ENCODE peak calls at places on chromosomes 3 and 15, in nine cellular contexts. One of them, this sample, is unnamed.

GRCh38 chr3:173588547-173588946 is 191.0 kb downstream of the NLGN1 start:
- DNase-seq in spleen: no peak
- DNase-seq in adrenal gland: no peak
- DNase-seq in heart left ventricle: no peak
- DNase-seq in suprapubic skin: no peak
- DNase-seq in stomach: no peak
- DNase-seq in cardiac muscle cell: no peak
- DNase-seq in body of pancreas: no peak
- DNase-seq in Panc1: no peak
- DNase-seq in this sample: no peak

GRCh38 chr15:35874260-35874905 is 328.4 kb upstream of the DPH6 start:
- DNase-seq in heart left ventricle: no peak
- DNase-seq in Panc1: no peak
- DNase-seq in spleen: no peak
- DNase-seq in adrenal gland: no peak
- DNase-seq in suprapubic skin: no peak
- DNase-seq in stomach: no peak
- DNase-seq in body of pancreas: no peak
- DNase-seq in cardiac muscle cell: peak; percentile 61
- DNase-seq in this sample: peak; percentile 77

GRCh38 chr3:171462224-171462623 is 2.0 kb upstream of the TNIK start:
- DNase-seq in heart left ventricle: no peak
- DNase-seq in stomach: no peak
- DNase-seq in cardiac muscle cell: no peak
- DNase-seq in spleen: no peak
- DNase-seq in adrenal gland: no peak
- DNase-seq in body of pancreas: no peak
- DNase-seq in suprapubic skin: no peak
- DNase-seq in Panc1: no peak
- DNase-seq in this sample: no peak

GRCh38 chr15:65069179-65069578 is 1.4 kb upstream of the RASL12 start:
- DNase-seq in Panc1: no peak
- DNase-seq in body of pancreas: peak; percentile 28
- DNase-seq in adrenal gland: no peak
- DNase-seq in suprapubic skin: no peak
- DNase-seq in cardiac muscle cell: peak; percentile 94
- DNase-seq in stomach: no peak
- DNase-seq in heart left ventricle: peak; percentile 58
- DNase-seq in spleen: no peak
- DNase-seq in this sample: no peak

GRCh38 chr3:113573728-113574127 is 41.4 kb downstream of the SIDT1 start:
- DNase-seq in heart left ventricle: no peak
- DNase-seq in Panc1: no peak
- DNase-seq in adrenal gland: no peak
- DNase-seq in suprapubic skin: no peak
- DNase-seq in stomach: no peak
- DNase-seq in body of pancreas: no peak
- DNase-seq in spleen: no peak
- DNase-seq in cardiac muscle cell: no peak
- DNase-seq in this sample: no peak

GRCh38 chr15:67833504-67834248 is 6.2 kb downstream of the RNU6-1 start:
- DNase-seq in cardiac muscle cell: peak; percentile 47
- DNase-seq in adrenal gland: peak; percentile 48
- DNase-seq in spleen: peak; percentile 87
- DNase-seq in suprapubic skin: no peak
- DNase-seq in body of pancreas: peak; percentile 40
- DNase-seq in Panc1: no peak
- DNase-seq in stomach: peak; percentile 47
- DNase-seq in heart left ventricle: no peak
- DNase-seq in this sample: no peak

GRCh38 chr3:184599143-184599542 is 37.6 kb downstream of the EPHB3 start:
- DNase-seq in body of pancreas: no peak
- DNase-seq in Panc1: no peak
- DNase-seq in stomach: no peak
- DNase-seq in heart left ventricle: no peak
- DNase-seq in cardiac muscle cell: no peak
- DNase-seq in adrenal gland: no peak
- DNase-seq in suprapubic skin: no peak
- DNase-seq in spleen: no peak
- DNase-seq in this sample: no peak

GRCh38 chr3:165895919-165896318 is 58.7 kb upstream of the BCHE start:
- DNase-seq in suprapubic skin: no peak
- DNase-seq in adrenal gland: no peak
- DNase-seq in cardiac muscle cell: no peak
- DNase-seq in spleen: no peak
- DNase-seq in stomach: no peak
- DNase-seq in Panc1: no peak
- DNase-seq in body of pancreas: no peak
- DNase-seq in heart left ventricle: no peak
- DNase-seq in this sample: no peak

GRCh38 chr3:12809001-12809400 is 12.5 kb downstream of the CAND2 start:
- DNase-seq in body of pancreas: no peak
- DNase-seq in Panc1: no peak
- DNase-seq in adrenal gland: no peak
- DNase-seq in spleen: peak; percentile 73
- DNase-seq in stomach: no peak
- DNase-seq in cardiac muscle cell: no peak
- DNase-seq in heart left ventricle: no peak
- DNase-seq in suprapubic skin: no peak
- DNase-seq in this sample: no peak

GRCh38 chr3:12809435-12809834 is 13.0 kb downstream of the CAND2 start:
- DNase-seq in Panc1: no peak
- DNase-seq in body of pancreas: no peak
- DNase-seq in cardiac muscle cell: no peak
- DNase-seq in adrenal gland: no peak
- DNase-seq in heart left ventricle: no peak
- DNase-seq in stomach: no peak
- DNase-seq in suprapubic skin: no peak
- DNase-seq in spleen: peak; percentile 43
- DNase-seq in this sample: no peak

GRCh38 chr3:12808587-12808986 is 12.1 kb downstream of the CAND2 start:
- DNase-seq in heart left ventricle: no peak
- DNase-seq in stomach: no peak
- DNase-seq in suprapubic skin: no peak
- DNase-seq in body of pancreas: no peak
- DNase-seq in adrenal gland: no peak
- DNase-seq in Panc1: no peak
- DNase-seq in cardiac muscle cell: no peak
- DNase-seq in spleen: peak; percentile 65
- DNase-seq in this sample: no peak

GRCh38 chr3:12807960-12808359 is 11.5 kb downstream of the CAND2 start:
- DNase-seq in Panc1: no peak
- DNase-seq in suprapubic skin: no peak
- DNase-seq in spleen: peak; percentile 48
- DNase-seq in stomach: no peak
- DNase-seq in adrenal gland: no peak
- DNase-seq in body of pancreas: no peak
- DNase-seq in cardiac muscle cell: no peak
- DNase-seq in heart left ventricle: no peak
- DNase-seq in this sample: no peak

GRCh38 chr3:12807066-12807465 is 10.6 kb downstream of the CAND2 start:
- DNase-seq in Panc1: no peak
- DNase-seq in heart left ventricle: no peak
- DNase-seq in cardiac muscle cell: no peak
- DNase-seq in spleen: peak; percentile 43
- DNase-seq in adrenal gland: no peak
- DNase-seq in stomach: no peak
- DNase-seq in suprapubic skin: no peak
- DNase-seq in body of pancreas: no peak
- DNase-seq in this sample: no peak
- TF ChIP-seq CTCF in Panc1: no peak
- TF ChIP-seq CTCF in heart left ventricle: no peak
- TF ChIP-seq CTCF in cardiac muscle cell: no peak
- TF ChIP-seq CTCF in spleen: no peak
- TF ChIP-seq CTCF in adrenal gland: no peak
- TF ChIP-seq CTCF in stomach: no peak
- TF ChIP-seq CTCF in suprapubic skin: no peak
- TF ChIP-seq CTCF in body of pancreas: no peak
- TF ChIP-seq CTCF in this sample: no peak

GRCh38 chr15:63052128-63052826 is 9.7 kb downstream of the TPM1 start:
- DNase-seq in spleen: no peak
- DNase-seq in Panc1: no peak
- DNase-seq in stomach: no peak
- DNase-seq in suprapubic skin: no peak
- DNase-seq in heart left ventricle: no peak
- DNase-seq in cardiac muscle cell: no peak
- DNase-seq in body of pancreas: no peak
- DNase-seq in adrenal gland: no peak
- DNase-seq in this sample: no peak

GRCh38 chr15:63054985-63055384 is 12.4 kb downstream of the TPM1 start:
- DNase-seq in adrenal gland: no peak
- DNase-seq in spleen: no peak
- DNase-seq in cardiac muscle cell: no peak
- DNase-seq in Panc1: no peak
- DNase-seq in heart left ventricle: no peak
- DNase-seq in suprapubic skin: no peak
- DNase-seq in body of pancreas: no peak
- DNase-seq in stomach: no peak
- DNase-seq in this sample: no peak

GRCh38 chr15:63051701-63052066 is 9.1 kb downstream of the TPM1 start:
- DNase-seq in spleen: no peak
- DNase-seq in body of pancreas: no peak
- DNase-seq in heart left ventricle: no peak
- DNase-seq in stomach: no peak
- DNase-seq in cardiac muscle cell: no peak
- DNase-seq in suprapubic skin: no peak
- DNase-seq in Panc1: no peak
- DNase-seq in adrenal gland: no peak
- DNase-seq in this sample: no peak

GRCh38 chr15:63054281-63054683 is 11.7 kb downstream of the TPM1 start:
- DNase-seq in stomach: no peak
- DNase-seq in cardiac muscle cell: no peak
- DNase-seq in heart left ventricle: no peak
- DNase-seq in suprapubic skin: no peak
- DNase-seq in adrenal gland: no peak
- DNase-seq in spleen: no peak
- DNase-seq in Panc1: no peak
- DNase-seq in body of pancreas: no peak
- DNase-seq in this sample: no peak

DNA sequence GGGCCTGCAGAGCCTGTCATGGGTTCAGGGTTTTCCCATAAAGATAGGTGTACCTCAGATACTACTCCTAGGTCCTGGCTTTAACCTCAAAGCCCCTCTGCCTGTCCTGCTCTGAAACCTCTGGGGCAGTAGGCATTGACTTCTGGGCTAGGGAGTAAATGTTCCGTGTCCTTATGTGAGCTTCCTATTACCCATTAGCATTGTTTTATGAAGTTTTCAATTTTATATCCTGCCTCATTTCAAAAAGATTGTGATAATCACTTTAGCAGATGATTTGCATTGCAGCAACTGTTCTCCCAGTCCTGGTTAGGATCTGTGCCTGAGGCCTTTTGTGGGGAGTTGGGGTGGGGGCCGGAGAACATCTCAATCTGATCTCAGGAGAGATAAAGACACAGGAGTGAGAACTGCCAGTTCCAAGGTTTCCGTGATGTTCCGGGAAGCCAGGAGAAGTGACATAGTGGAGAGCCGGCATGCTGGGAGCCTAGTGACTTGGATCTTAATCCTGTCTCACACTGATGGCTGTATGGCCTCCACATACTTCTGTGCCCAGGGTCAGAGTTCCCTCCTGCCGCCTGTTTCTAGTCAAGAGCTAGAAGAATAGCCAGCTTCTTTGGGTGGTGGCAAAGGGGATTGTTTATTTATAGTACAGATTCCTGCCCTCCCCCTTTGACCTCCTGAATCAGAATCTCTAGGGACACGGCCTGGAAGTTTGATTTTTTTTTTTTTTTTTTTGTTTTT is 10.6 kb downstream of the TPM1 start:
- DNase-seq in spleen: no peak
- DNase-seq in stomach: peak; percentile 42
- DNase-seq in heart left ventricle: peak; percentile 68
- DNase-seq in Panc1: no peak
- DNase-seq in cardiac muscle cell: peak; percentile 42
- DNase-seq in suprapubic skin: peak; percentile 84
- DNase-seq in body of pancreas: no peak
- DNase-seq in adrenal gland: peak; percentile 74
- DNase-seq in this sample: no peak
- H3K27ac ChIP-seq in spleen: peak overlapping the region; percentile 90
- H3K27ac ChIP-seq in stomach: peak overlapping the region; percentile 49
- H3K27ac ChIP-seq in heart left ventricle: peak overlapping the region; percentile 93
- H3K27ac ChIP-seq in Panc1: peak overlapping the region; percentile 85
- H3K27ac ChIP-seq in cardiac muscle cell: peak overlapping the region; percentile 100
- H3K27ac ChIP-seq in suprapubic skin: peak overlapping the region; percentile 81
- H3K27ac ChIP-seq in body of pancreas: peak overlapping the region; percentile 93
- H3K27ac ChIP-seq in adrenal gland: peak overlapping the region; percentile 94
- H3K27ac ChIP-seq in this sample: no peak overlapping the region

GRCh38 chr3:12965999-12966846 is 107.0 kb downstream of the IQSEC1 start:
- DNase-seq in heart left ventricle: no peak
- DNase-seq in body of pancreas: no peak
- DNase-seq in cardiac muscle cell: no peak
- DNase-seq in adrenal gland: no peak
- DNase-seq in suprapubic skin: no peak
- DNase-seq in spleen: no peak
- DNase-seq in stomach: no peak
- DNase-seq in Panc1: no peak
- DNase-seq in this sample: no peak

GRCh38 chr3:12969487-12969886 is 103.7 kb downstream of the IQSEC1 start:
- DNase-seq in body of pancreas: no peak
- DNase-seq in heart left ventricle: no peak
- DNase-seq in stomach: no peak
- DNase-seq in cardiac muscle cell: no peak
- DNase-seq in adrenal gland: no peak
- DNase-seq in Panc1: no peak
- DNase-seq in suprapubic skin: no peak
- DNase-seq in spleen: no peak
- DNase-seq in this sample: no peak

GRCh38 chr3:12966847-12967750 is 106.1 kb downstream of the IQSEC1 start:
- DNase-seq in spleen: no peak
- DNase-seq in suprapubic skin: no peak
- DNase-seq in cardiac muscle cell: peak; percentile 22
- DNase-seq in stomach: no peak
- DNase-seq in heart left ventricle: no peak
- DNase-seq in adrenal gland: peak; percentile 45
- DNase-seq in body of pancreas: no peak
- DNase-seq in Panc1: no peak
- DNase-seq in this sample: no peak

GRCh38 chr3:12968541-12968940 is 104.7 kb downstream of the IQSEC1 start:
- DNase-seq in cardiac muscle cell: no peak
- DNase-seq in stomach: no peak
- DNase-seq in spleen: no peak
- DNase-seq in heart left ventricle: no peak
- DNase-seq in Panc1: no peak
- DNase-seq in adrenal gland: no peak
- DNase-seq in body of pancreas: no peak
- DNase-seq in suprapubic skin: no peak
- DNase-seq in this sample: no peak

DNA sequence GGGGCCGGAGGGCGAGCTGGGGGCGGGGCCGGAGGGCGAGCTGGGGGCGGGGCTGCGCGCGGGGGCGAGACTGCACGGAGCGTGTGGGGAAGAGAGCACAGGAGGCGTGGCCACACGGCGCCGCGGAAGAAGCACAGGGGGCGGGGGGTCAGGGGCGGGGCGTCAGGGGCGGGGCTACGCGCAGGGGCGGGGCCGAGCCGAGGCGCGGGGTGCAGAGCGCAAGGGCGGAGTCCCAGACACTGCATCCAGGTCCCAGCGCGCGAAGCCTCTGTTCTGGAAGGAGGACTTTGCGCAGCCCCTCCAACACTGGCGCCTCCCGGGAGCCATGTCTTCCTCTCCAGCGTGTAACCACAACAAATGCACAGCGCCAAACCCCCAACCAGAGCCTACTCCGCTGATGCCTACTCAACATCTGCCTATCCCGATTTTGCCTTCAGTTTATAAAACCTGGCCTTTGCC is 105.4 kb downstream of the IQSEC1 start:
- DNase-seq in cardiac muscle cell: peak; percentile 94
- DNase-seq in adrenal gland: peak; percentile 91
- DNase-seq in spleen: peak; percentile 97
- DNase-seq in Panc1: no peak
- DNase-seq in heart left ventricle: peak; percentile 93
- DNase-seq in stomach: peak; percentile 92
- DNase-seq in suprapubic skin: peak; percentile 93
- DNase-seq in body of pancreas: peak; percentile 92
- DNase-seq in this sample: no peak
- TF ChIP-seq CTCF in cardiac muscle cell: no peak
- TF ChIP-seq CTCF in adrenal gland: no peak
- TF ChIP-seq CTCF in spleen: no peak
- TF ChIP-seq CTCF in Panc1: no peak
- TF ChIP-seq CTCF in heart left ventricle: no peak
- TF ChIP-seq CTCF in stomach: no peak
- TF ChIP-seq CTCF in suprapubic skin: no peak
- TF ChIP-seq CTCF in body of pancreas: no peak
- TF ChIP-seq CTCF in this sample: no peak

GRCh38 chr3:66010348-66011097 is 28.2 kb downstream of the MAGI1 start:
- DNase-seq in spleen: no peak
- DNase-seq in adrenal gland: no peak
- DNase-seq in Panc1: no peak
- DNase-seq in suprapubic skin: no peak
- DNase-seq in cardiac muscle cell: no peak
- DNase-seq in heart left ventricle: no peak
- DNase-seq in stomach: no peak
- DNase-seq in body of pancreas: no peak
- DNase-seq in this sample: peak; percentile 85

GRCh38 chr3:66012711-66013110 is 26.0 kb downstream of the MAGI1 start:
- DNase-seq in Panc1: no peak
- DNase-seq in stomach: no peak
- DNase-seq in spleen: no peak
- DNase-seq in adrenal gland: no peak
- DNase-seq in suprapubic skin: no peak
- DNase-seq in heart left ventricle: no peak
- DNase-seq in body of pancreas: no peak
- DNase-seq in cardiac muscle cell: no peak
- DNase-seq in this sample: no peak

GRCh38 chr3:66014641-66015040 is 24.1 kb downstream of the MAGI1 start:
- DNase-seq in heart left ventricle: no peak
- DNase-seq in stomach: no peak
- DNase-seq in suprapubic skin: no peak
- DNase-seq in cardiac muscle cell: no peak
- DNase-seq in body of pancreas: no peak
- DNase-seq in Panc1: no peak
- DNase-seq in spleen: no peak
- DNase-seq in adrenal gland: no peak
- DNase-seq in this sample: no peak

GRCh38 chr3:66014056-66014455 is 24.7 kb downstream of the MAGI1 start:
- DNase-seq in adrenal gland: no peak
- DNase-seq in cardiac muscle cell: no peak
- DNase-seq in suprapubic skin: no peak
- DNase-seq in heart left ventricle: no peak
- DNase-seq in body of pancreas: no peak
- DNase-seq in Panc1: no peak
- DNase-seq in spleen: no peak
- DNase-seq in stomach: no peak
- DNase-seq in this sample: no peak

GRCh38 chr3:66011098-66011655 is 27.5 kb downstream of the MAGI1 start:
- DNase-seq in stomach: no peak
- DNase-seq in cardiac muscle cell: no peak
- DNase-seq in adrenal gland: no peak
- DNase-seq in spleen: no peak
- DNase-seq in Panc1: no peak
- DNase-seq in suprapubic skin: no peak
- DNase-seq in body of pancreas: no peak
- DNase-seq in heart left ventricle: no peak
- DNase-seq in this sample: no peak
- H3K27ac ChIP-seq in stomach: peak overlapping the region; percentile 37
- H3K27ac ChIP-seq in cardiac muscle cell: peak overlapping the region; percentile 20
- H3K27ac ChIP-seq in adrenal gland: no peak overlapping the region
- H3K27ac ChIP-seq in spleen: peak overlapping the region; percentile 59
- H3K27ac ChIP-seq in Panc1: no peak overlapping the region
- H3K27ac ChIP-seq in suprapubic skin: peak overlapping the region; percentile 50
- H3K27ac ChIP-seq in body of pancreas: peak overlapping the region; percentile 19
- H3K27ac ChIP-seq in heart left ventricle: no peak overlapping the region
- H3K27ac ChIP-seq in this sample: peak overlapping the region; percentile 4